ENCODE peak calls at places on chromosomes 11 and 22, in six cellular contexts. N, G, M, B, U and V are unnamed samples.

GRCh38 chr11:21654091-21654490 is 538.8 kb upstream of the ANO5 start:
- DNase-seq in N (no peak), G (no peak), M (no peak), B (no peak), U (no peak), V (no peak)

GRCh38 chr11:128733440-128734115 is 39.7 kb downstream of the FLI1 start:
- DNase-seq in N (no peak), G (peak), M (no peak), B (no peak), U (no peak), V (peak)

GRCh38 chr22:30605449-30606110 is 1.4 kb upstream of the TCN2 start:
- DNase-seq in N (peak), G (peak), M (peak), B (peak), U (peak), V (peak)

GRCh38 chr22:19753090-19753842 is 7.3 kb upstream of the TBX1 start:
- DNase-seq in N (no peak), G (no peak), M (no peak), B (no peak), U (no peak), V (no peak)

GRCh38 chr11:44681698-44682097 is 45.1 kb upstream of the TSPAN18 start:
- DNase-seq in N (no peak), G (peak), M (no peak), B (no peak), U (peak), V (no peak)

GRCh38 chr22:23533328-23533762 is 46.7 kb downstream of the IGLL1 start:
- DNase-seq in N (no peak), G (peak), M (no peak), B (no peak), U (peak), V (peak)

GRCh38 chr11:62572431-62572830 is 1.3 kb downstream of the EEF1G start:
- DNase-seq in N (no peak), G (no peak), M (no peak), B (no peak), U (no peak), V (no peak)

GRCh38 chr11:2940930-2941821 is 12.0 kb upstream of the PHLDA2 start:
- DNase-seq in N (no peak), G (no peak), M (no peak), B (peak), U (peak), V (no peak)

GRCh38 chr22:39556970-39557811 is 13.4 kb upstream of the CACNA1I start:
- DNase-seq in N (peak), G (peak), M (no peak), B (no peak), U (no peak), V (no peak)

GRCh38 chr11:77073328-77074001 is 6.7 kb downstream of the CAPN5 start:
- DNase-seq in N (peak), G (no peak), M (peak), B (peak), U (peak), V (no peak)

GRCh38 chr11:68040957-68041591 is 2.2 kb downstream of the TCIRG1 start:
- DNase-seq in N (no peak), G (no peak), M (no peak), B (peak), U (no peak), V (no peak)

GRCh38 chr22:23509571-23510302 is 70.4 kb downstream of the IGLL1 start:
- DNase-seq in N (peak), G (no peak), M (no peak), B (no peak), U (peak), V (no peak)

GRCh38 chr11:15968461-15969130 is 387.8 kb downstream of the SOX6 start:
- DNase-seq in N (no peak), G (no peak), M (no peak), B (peak), U (peak), V (no peak)

GRCh38 chr11:15969281-15969680 is 387.1 kb downstream of the SOX6 start:
- DNase-seq in N (peak), G (no peak), M (peak), B (peak), U (peak), V (no peak)

GRCh38 chr11:15970506-15971214 is 385.7 kb downstream of the SOX6 start:
- DNase-seq in N (no peak), G (no peak), M (no peak), B (no peak), U (peak), V (no peak)

GRCh38 chr11:15971215-15971546 is 385.2 kb downstream of the SOX6 start:
- DNase-seq in N (no peak), G (no peak), M (no peak), B (no peak), U (no peak), V (no peak)

GRCh38 chr11:15969701-15970329 is 386.5 kb downstream of the SOX6 start:
- DNase-seq in N (no peak), G (no peak), M (no peak), B (no peak), U (peak), V (no peak)
- H3K27ac ChIP-seq in N (peak), G (no peak), M (peak), B (no peak), U (peak), V (no peak)

DNA sequence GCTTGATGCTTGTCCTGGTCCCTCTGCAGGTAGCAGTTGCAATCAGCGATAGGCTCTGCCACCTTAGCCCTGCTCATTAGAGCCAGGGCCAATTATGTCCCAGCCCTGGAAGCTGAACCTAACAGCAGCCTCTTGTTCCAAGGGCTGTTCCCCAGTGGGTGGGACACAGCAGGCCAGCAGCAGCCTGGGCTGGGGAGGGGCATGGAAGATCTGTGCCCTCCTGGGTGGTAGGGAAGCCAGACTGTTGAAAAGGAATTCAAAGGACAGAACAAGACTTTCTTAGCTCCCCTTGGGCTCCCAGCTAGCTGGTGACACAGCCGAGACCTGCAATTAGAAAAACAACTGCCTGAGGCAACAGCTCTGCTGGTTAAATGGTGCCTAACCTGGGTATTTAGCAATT is 17.4 kb downstream of the DRD2 start:
- DNase-seq in N (no peak), G (no peak), M (no peak), B (peak), U (no peak), V (no peak)
- H3K27ac ChIP-seq in N (no peak), G (no peak), M (no peak), B (no peak), U (no peak), V (no peak)

DNA sequence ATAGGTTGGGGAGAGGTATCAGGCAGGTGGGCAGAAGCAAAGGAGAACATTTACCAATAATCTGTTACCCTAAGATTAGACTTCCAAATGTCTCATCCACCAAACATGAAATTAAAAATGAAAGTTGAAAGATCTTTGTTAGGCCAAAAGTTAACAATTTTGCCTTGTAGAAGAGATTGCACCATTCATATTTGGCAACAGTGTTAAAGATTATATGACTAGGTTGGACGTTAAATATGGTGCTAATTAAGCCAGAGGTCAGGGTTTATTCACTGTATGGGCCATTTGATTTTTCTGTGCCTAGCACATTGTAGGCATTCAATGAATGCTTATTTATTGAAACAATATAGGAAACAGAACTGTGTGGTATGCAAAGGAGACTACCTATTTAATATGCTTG is 126.1 kb upstream of the SLC5A12 start:
- DNase-seq in N (no peak), G (no peak), M (no peak), B (no peak), U (no peak), V (no peak)
- H3K27ac ChIP-seq in N (no peak), G (no peak), M (peak), B (no peak), U (no peak), V (no peak)

GRCh38 chr11:41983458-41983857 is 524.0 kb upstream of the LRRC4C start:
- DNase-seq in N (no peak), G (no peak), M (no peak), B (no peak), U (peak), V (no peak)

GRCh38 chr11:41989800-41990380 is 530.4 kb upstream of the LRRC4C start:
- DNase-seq in N (no peak), G (no peak), M (no peak), B (no peak), U (no peak), V (no peak)

GRCh38 chr11:41984023-41984422 is 524.6 kb upstream of the LRRC4C start:
- DNase-seq in N (no peak), G (no peak), M (no peak), B (no peak), U (no peak), V (no peak)

GRCh38 chr11:41985799-41986198 is 526.3 kb upstream of the LRRC4C start:
- DNase-seq in N (no peak), G (no peak), M (no peak), B (no peak), U (no peak), V (no peak)

DNA sequence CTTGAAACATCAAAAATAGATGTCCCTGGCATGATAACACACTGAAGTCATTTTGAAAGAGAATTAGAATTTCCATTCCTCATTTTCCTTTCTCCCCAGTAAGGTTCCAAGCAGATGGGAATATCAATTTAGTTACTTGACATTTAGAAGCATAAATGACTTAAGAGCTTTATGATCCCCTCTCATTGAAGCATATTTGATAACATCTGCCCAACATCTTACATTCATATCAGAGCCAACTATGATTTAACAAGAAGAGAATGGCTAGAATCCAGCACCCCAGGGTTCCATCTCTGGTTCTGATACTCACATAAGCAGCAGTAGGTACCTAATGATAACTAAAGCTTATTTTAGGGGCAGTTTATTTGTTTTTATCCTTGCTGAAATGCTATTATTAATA is 529.7 kb upstream of the LRRC4C start:
- DNase-seq in N (no peak), G (no peak), M (no peak), B (no peak), U (no peak), V (no peak)
- H3K27ac ChIP-seq in N (no peak), G (no peak), M (no peak), B (no peak), U (no peak), V (no peak)